ENCODE peak calls at places on chromosomes 12 and 14, in nine cellular contexts. T is AG09319; D is HTR-8/SVneo; V is RPMI7951; O is endothelial cell; H is fibroblast of mammary gland; L is dorsolateral prefrontal cortex; C is activated naive CD4-positive, alpha-beta T cell; Q is iris pigment epithelial cell. Y is an unnamed sample.

GRCh38 chr14:91419044-91419397 is 1.4 kb upstream of the CCDC88C start:
- DNase-seq in L (no peak), D (no peak), V (no peak), C (no peak), Q (no peak), O (no peak), T (no peak), H (no peak), Y (no peak)

GRCh38 chr12:131774576-131774975 is 53.6 kb upstream of the MMP17 start:
- DNase-seq in H (no peak), C (no peak), Q (no peak), V (no peak), T (no peak), D (no peak), O (no peak), L (no peak), Y (no peak)

GRCh38 chr14:68248481-68249255 is 429.1 kb downstream of the RAD51B start:
- DNase-seq in Q (peak), V (peak), D (peak), T (peak), C (no peak), H (peak), L (no peak), O (no peak), Y (no peak)

GRCh38 chr12:86950043-86950838 is 694.0 kb upstream of the MGAT4C start:
- DNase-seq in V (no peak), C (no peak), D (no peak), Q (no peak), L (no peak), O (no peak), T (no peak), H (no peak), Y (no peak)

GRCh38 chr12:23722655-23723054 is 226.8 kb downstream of the SOX5 start:
- DNase-seq in L (no peak), Q (no peak), C (no peak), D (no peak), O (no peak), T (no peak), V (no peak), H (no peak), Y (no peak)

GRCh38 chr14:32201816-32202467 is at the start of gene RNU6-7:
- DNase-seq in Q (no peak), D (no peak), C (peak), L (no peak), T (no peak), V (peak), H (peak), O (peak), Y (no peak)

GRCh38 chr12:132266802-132267201 is 62.6 kb downstream of the GALNT9 start:
- DNase-seq in Q (no peak), O (no peak), L (no peak), V (no peak), H (no peak), D (no peak), C (no peak), T (no peak), Y (no peak)

GRCh38 chr14:90427848-90428426 is 31.1 kb downstream of the CALM1 start:
- DNase-seq in D (no peak), C (no peak), O (peak), H (no peak), V (no peak), Q (no peak), L (no peak), T (no peak), Y (no peak)

GRCh38 chr12:88406905-88407304 is 173.4 kb downstream of the KITLG start:
- DNase-seq in H (no peak), V (no peak), O (no peak), C (no peak), T (no peak), D (no peak), Q (no peak), L (no peak), Y (no peak)

Y was measured in mucosa of gallbladder.